ENCODE peak calls at places on chromosomes 3 and 15, in nine cellular contexts. One of them, this sample, is unnamed.

GRCh38 chr3:160224256-160224655 is 966 bp upstream of the C3orf80 start:
- DNase-seq in psoas muscle: no peak
- DNase-seq in heart left ventricle: no peak
- DNase-seq in left ventricle myocardium inferior: no peak
- DNase-seq in heart right ventricle: no peak
- DNase-seq in A549: no peak
- DNase-seq in right lobe of liver: no peak
- DNase-seq in ovary: no peak
- DNase-seq in H1: no peak
- DNase-seq in this sample: no peak

GRCh38 chr3:11050666-11051323 is 58.2 kb downstream of the SLC6A1 start:
- DNase-seq in H1: no peak
- DNase-seq in heart left ventricle: no peak
- DNase-seq in A549: no peak
- DNase-seq in ovary: no peak
- DNase-seq in psoas muscle: no peak
- DNase-seq in right lobe of liver: no peak
- DNase-seq in left ventricle myocardium inferior: no peak
- DNase-seq in heart right ventricle: no peak
- DNase-seq in this sample: no peak

GRCh38 chr3:31165399-31165860 is 271.0 kb upstream of the GADL1 start:
- DNase-seq in H1: no peak
- DNase-seq in psoas muscle: no peak
- DNase-seq in right lobe of liver: no peak
- DNase-seq in left ventricle myocardium inferior: no peak
- DNase-seq in heart left ventricle: no peak
- DNase-seq in A549: no peak
- DNase-seq in heart right ventricle: no peak
- DNase-seq in ovary: no peak
- DNase-seq in this sample: no peak

GRCh38 chr15:46956456-46956855 is 760.8 kb upstream of the SEMA6D start:
- DNase-seq in H1: no peak
- DNase-seq in ovary: no peak
- DNase-seq in A549: no peak
- DNase-seq in heart left ventricle: peak; percentile 38
- DNase-seq in right lobe of liver: no peak
- DNase-seq in psoas muscle: no peak
- DNase-seq in left ventricle myocardium inferior: peak; percentile 19
- DNase-seq in heart right ventricle: peak; percentile 72
- DNase-seq in this sample: no peak

GRCh38 chr15:76533060-76533955 is 196.7 kb downstream of the ISL2 start:
- DNase-seq in H1: no peak
- DNase-seq in A549: peak; percentile 51
- DNase-seq in ovary: no peak
- DNase-seq in right lobe of liver: no peak
- DNase-seq in left ventricle myocardium inferior: no peak
- DNase-seq in heart right ventricle: no peak
- DNase-seq in psoas muscle: no peak
- DNase-seq in heart left ventricle: no peak
- DNase-seq in this sample: no peak

GRCh38 chr3:15102256-15102655 is 3.3 kb upstream of the RBSN start:
- DNase-seq in psoas muscle: peak; percentile 87
- DNase-seq in heart left ventricle: peak; percentile 86
- DNase-seq in A549: no peak
- DNase-seq in heart right ventricle: peak; percentile 84
- DNase-seq in H1: no peak
- DNase-seq in right lobe of liver: peak; percentile 87
- DNase-seq in ovary: no peak
- DNase-seq in left ventricle myocardium inferior: peak; percentile 84
- DNase-seq in this sample: peak; percentile 71

GRCh38 chr15:92074646-92075045 is 221.1 kb downstream of the SLCO3A1 start:
- DNase-seq in ovary: no peak
- DNase-seq in right lobe of liver: peak; percentile 58
- DNase-seq in psoas muscle: peak; percentile 66
- DNase-seq in A549: peak; percentile 37
- DNase-seq in heart left ventricle: peak; percentile 44
- DNase-seq in heart right ventricle: peak; percentile 70
- DNase-seq in left ventricle myocardium inferior: peak; percentile 56
- DNase-seq in H1: no peak
- DNase-seq in this sample: peak; percentile 80

GRCh38 chr3:179943097-179943880 is 93.4 kb downstream of the PEX5L start:
- DNase-seq in A549: no peak
- DNase-seq in ovary: no peak
- DNase-seq in heart left ventricle: no peak
- DNase-seq in heart right ventricle: no peak
- DNase-seq in H1: no peak
- DNase-seq in left ventricle myocardium inferior: no peak
- DNase-seq in right lobe of liver: no peak
- DNase-seq in psoas muscle: no peak
- DNase-seq in this sample: no peak

GRCh38 chr3:179147571-179148445 is at the start of gene PIK3CA:
- DNase-seq in A549: peak; percentile 95
- DNase-seq in right lobe of liver: peak; percentile 92
- DNase-seq in left ventricle myocardium inferior: peak; percentile 93
- DNase-seq in heart right ventricle: peak; percentile 97
- DNase-seq in ovary: peak; percentile 94
- DNase-seq in psoas muscle: peak; percentile 92
- DNase-seq in heart left ventricle: peak; percentile 96
- DNase-seq in H1: peak; percentile 87
- DNase-seq in this sample: peak; percentile 97

GRCh38 chr15:36643551-36643950 is 64.1 kb downstream of the CDIN1 start:
- DNase-seq in heart right ventricle: no peak
- DNase-seq in A549: no peak
- DNase-seq in ovary: no peak
- DNase-seq in left ventricle myocardium inferior: no peak
- DNase-seq in heart left ventricle: no peak
- DNase-seq in right lobe of liver: no peak
- DNase-seq in H1: no peak
- DNase-seq in psoas muscle: no peak
- DNase-seq in this sample: no peak

GRCh38 chr3:112407214-112407887 is 74.4 kb downstream of the CD200 start:
- DNase-seq in heart right ventricle: no peak
- DNase-seq in psoas muscle: no peak
- DNase-seq in H1: no peak
- DNase-seq in heart left ventricle: no peak
- DNase-seq in left ventricle myocardium inferior: no peak
- DNase-seq in right lobe of liver: no peak
- DNase-seq in ovary: no peak
- DNase-seq in A549: no peak
- DNase-seq in this sample: no peak

GRCh38 chr3:183291511-183292031 is 38.5 kb downstream of the B3GNT5 start:
- DNase-seq in heart right ventricle: no peak
- DNase-seq in H1: no peak
- DNase-seq in A549: peak; percentile 45
- DNase-seq in left ventricle myocardium inferior: no peak
- DNase-seq in heart left ventricle: no peak
- DNase-seq in right lobe of liver: no peak
- DNase-seq in psoas muscle: no peak
- DNase-seq in ovary: no peak
- DNase-seq in this sample: no peak

GRCh38 chr3:49205154-49205788 is 33.9 kb downstream of the KLHDC8B start:
- DNase-seq in left ventricle myocardium inferior: no peak
- DNase-seq in H1: no peak
- DNase-seq in ovary: no peak
- DNase-seq in A549: no peak
- DNase-seq in heart left ventricle: no peak
- DNase-seq in heart right ventricle: peak; percentile 20
- DNase-seq in right lobe of liver: no peak
- DNase-seq in psoas muscle: no peak
- DNase-seq in this sample: no peak

GRCh38 chr3:152557302-152557999 is 277.5 kb upstream of the P2RY1 start:
- DNase-seq in A549: no peak
- DNase-seq in psoas muscle: no peak
- DNase-seq in ovary: no peak
- DNase-seq in right lobe of liver: no peak
- DNase-seq in heart left ventricle: no peak
- DNase-seq in H1: no peak
- DNase-seq in left ventricle myocardium inferior: no peak
- DNase-seq in heart right ventricle: no peak
- DNase-seq in this sample: no peak

GRCh38 chr3:108085821-108086350 is 4.9 kb downstream of the CD47 start:
- DNase-seq in A549: no peak
- DNase-seq in heart right ventricle: no peak
- DNase-seq in psoas muscle: no peak
- DNase-seq in left ventricle myocardium inferior: no peak
- DNase-seq in heart left ventricle: no peak
- DNase-seq in H1: no peak
- DNase-seq in right lobe of liver: no peak
- DNase-seq in ovary: no peak
- DNase-seq in this sample: no peak
- H3K4me1 ChIP-seq in A549: peaks cover 11% of the 10 kb centered on the region
- H3K4me1 ChIP-seq in heart right ventricle: peaks cover 66% of the 10 kb centered on the region
- H3K4me1 ChIP-seq in psoas muscle: peaks cover 7% of the 10 kb centered on the region
- H3K4me1 ChIP-seq in left ventricle myocardium inferior: peaks cover 71% of the 10 kb centered on the region
- H3K4me1 ChIP-seq in heart left ventricle: peaks cover 8% of the 10 kb centered on the region
- H3K4me1 ChIP-seq in H1: no peaks in the 10 kb centered on the region
- H3K4me1 ChIP-seq in right lobe of liver: no peaks in the 10 kb centered on the region
- H3K4me1 ChIP-seq in ovary: no peaks in the 10 kb centered on the region
- H3K4me1 ChIP-seq in this sample: no peaks in the 10 kb centered on the region

DNA sequence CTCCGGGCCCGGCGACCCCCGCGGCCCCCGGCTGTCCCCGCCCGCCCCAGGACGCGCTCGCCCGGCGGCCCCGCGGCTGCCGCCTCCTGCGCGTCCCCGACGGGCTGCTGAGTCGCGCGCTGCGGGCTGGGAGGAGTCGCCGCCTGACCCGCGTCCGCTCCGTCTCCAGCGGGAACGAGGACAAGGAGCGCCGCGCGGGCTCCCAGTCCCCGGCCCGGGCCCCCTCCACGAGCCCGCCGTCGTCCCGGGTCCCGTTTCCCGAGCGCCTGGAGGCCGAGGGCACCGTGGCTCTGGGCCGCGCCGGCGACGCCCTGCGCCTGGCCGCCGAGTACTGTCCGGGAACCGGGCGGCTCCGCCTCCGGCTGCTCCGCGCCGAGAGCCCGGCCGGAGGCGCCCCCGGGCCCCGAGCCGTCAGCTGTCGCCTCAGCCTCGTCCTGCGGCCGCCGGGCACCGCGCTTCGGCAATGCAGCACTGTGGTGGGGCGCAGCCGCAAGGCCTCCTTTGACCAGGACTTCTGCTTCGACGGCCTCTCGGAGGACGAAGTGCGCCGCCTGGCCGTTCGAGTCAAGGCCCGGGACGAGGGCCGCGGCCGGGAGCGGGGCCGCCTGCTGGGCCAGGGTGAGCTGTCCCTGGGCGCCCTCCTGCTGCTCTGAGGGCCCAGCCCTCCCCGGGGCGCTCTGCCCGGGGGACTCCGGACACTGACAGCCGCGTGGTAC is 1.5 kb downstream of the C2CD4A start:
- DNase-seq in H1: no peak
- DNase-seq in psoas muscle: peak; percentile 62
- DNase-seq in right lobe of liver: peak; percentile 63
- DNase-seq in left ventricle myocardium inferior: peak; percentile 52
- DNase-seq in ovary: peak; percentile 11
- DNase-seq in A549: peak; percentile 81
- DNase-seq in heart right ventricle: peak; percentile 27
- DNase-seq in heart left ventricle: peak; percentile 45
- DNase-seq in this sample: no peak
- TF ChIP-seq CTCF in H1: peak; percentile 13
- TF ChIP-seq CTCF in psoas muscle: peak; percentile 19
- TF ChIP-seq CTCF in right lobe of liver: no peak
- TF ChIP-seq CTCF in left ventricle myocardium inferior: peak; percentile 46
- TF ChIP-seq CTCF in ovary: no peak
- TF ChIP-seq CTCF in A549: peak; percentile 33
- TF ChIP-seq CTCF in heart right ventricle: peak; percentile 43
- TF ChIP-seq CTCF in heart left ventricle: peak; percentile 18
- TF ChIP-seq CTCF in this sample: peak; percentile 51

DNA sequence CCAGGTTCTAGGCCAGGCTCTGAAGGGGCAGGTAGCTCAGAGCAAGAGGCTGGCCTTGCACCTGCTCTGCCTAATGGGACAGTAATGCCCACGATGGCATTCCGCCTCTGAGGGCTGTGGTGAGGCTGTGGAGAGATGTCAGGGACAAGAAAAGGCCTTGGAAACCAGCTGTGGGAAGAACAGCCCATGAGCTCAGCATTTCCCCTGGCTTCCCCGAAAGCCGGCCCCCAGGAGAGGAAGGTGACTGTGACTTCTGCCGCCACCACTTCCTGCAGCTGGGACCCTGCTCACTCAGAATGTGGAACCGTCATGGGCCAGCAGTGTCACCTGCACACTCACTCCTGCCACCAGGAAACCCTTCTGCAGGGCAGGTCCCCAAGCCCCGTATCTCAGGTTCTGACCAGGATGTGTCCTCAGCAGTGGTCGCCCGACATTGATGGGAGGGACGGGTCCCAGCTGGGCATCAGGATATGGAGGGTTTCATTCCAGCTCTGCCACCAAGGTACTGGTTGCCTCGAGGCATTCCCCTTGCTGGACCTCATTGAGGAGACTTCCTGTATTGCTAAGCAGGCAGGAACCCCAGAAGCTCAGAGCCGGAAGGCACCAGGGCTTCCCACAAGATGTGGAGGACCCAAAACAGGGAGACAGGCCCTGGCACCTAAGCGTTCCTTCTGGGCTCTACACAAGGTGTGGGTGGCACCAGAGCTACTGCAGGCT is 30.7 kb downstream of the SEMA7A start:
- DNase-seq in heart left ventricle: no peak
- DNase-seq in heart right ventricle: peak; percentile 16
- DNase-seq in H1: no peak
- DNase-seq in left ventricle myocardium inferior: no peak
- DNase-seq in A549: no peak
- DNase-seq in right lobe of liver: peak; percentile 39
- DNase-seq in psoas muscle: no peak
- DNase-seq in ovary: no peak
- DNase-seq in this sample: no peak
- H3K4me3 ChIP-seq in heart left ventricle: no peak overlapping the region
- H3K4me3 ChIP-seq in heart right ventricle: no peak overlapping the region
- H3K4me3 ChIP-seq in H1: no peak overlapping the region
- H3K4me3 ChIP-seq in left ventricle myocardium inferior: no peak overlapping the region
- H3K4me3 ChIP-seq in A549: no peak overlapping the region
- H3K4me3 ChIP-seq in right lobe of liver: no peak overlapping the region
- H3K4me3 ChIP-seq in psoas muscle: no peak overlapping the region
- H3K4me3 ChIP-seq in ovary: no peak overlapping the region
- H3K4me3 ChIP-seq in this sample: no peak overlapping the region

GRCh38 chr3:134375542-134376384 is 1.5 kb upstream of the AMOTL2 start:
- DNase-seq in ovary: no peak
- DNase-seq in heart left ventricle: no peak
- DNase-seq in heart right ventricle: no peak
- DNase-seq in psoas muscle: no peak
- DNase-seq in right lobe of liver: no peak
- DNase-seq in A549: no peak
- DNase-seq in H1: no peak
- DNase-seq in left ventricle myocardium inferior: no peak
- DNase-seq in this sample: peak; percentile 57

GRCh38 chr3:134376385-134376765 is 2.1 kb upstream of the AMOTL2 start:
- DNase-seq in ovary: no peak
- DNase-seq in right lobe of liver: no peak
- DNase-seq in heart left ventricle: no peak
- DNase-seq in left ventricle myocardium inferior: no peak
- DNase-seq in H1: no peak
- DNase-seq in psoas muscle: no peak
- DNase-seq in heart right ventricle: no peak
- DNase-seq in A549: no peak
- DNase-seq in this sample: peak; percentile 50

GRCh38 chr3:134373942-134374790 is at the start of gene AMOTL2:
- DNase-seq in psoas muscle: peak; percentile 90
- DNase-seq in heart right ventricle: peak; percentile 92
- DNase-seq in H1: peak; percentile 87
- DNase-seq in right lobe of liver: peak; percentile 88
- DNase-seq in ovary: peak; percentile 89
- DNase-seq in A549: peak; percentile 93
- DNase-seq in heart left ventricle: peak; percentile 92
- DNase-seq in left ventricle myocardium inferior: peak; percentile 91
- DNase-seq in this sample: peak; percentile 93

GRCh38 chr3:134373278-134373941 is 837 bp downstream of the AMOTL2 start:
- DNase-seq in ovary: peak; percentile 87
- DNase-seq in H1: peak; percentile 80
- DNase-seq in heart right ventricle: peak; percentile 93
- DNase-seq in A549: peak; percentile 74
- DNase-seq in psoas muscle: peak; percentile 85
- DNase-seq in right lobe of liver: peak; percentile 76
- DNase-seq in left ventricle myocardium inferior: peak; percentile 86
- DNase-seq in heart left ventricle: peak; percentile 89
- DNase-seq in this sample: peak; percentile 95

GRCh38 chr3:134374791-134375541 is 719 bp upstream of the AMOTL2 start:
- DNase-seq in A549: peak; percentile 82
- DNase-seq in right lobe of liver: peak; percentile 77
- DNase-seq in psoas muscle: peak; percentile 70
- DNase-seq in heart right ventricle: peak; percentile 74
- DNase-seq in left ventricle myocardium inferior: peak; percentile 72
- DNase-seq in ovary: peak; percentile 71
- DNase-seq in H1: peak; percentile 82
- DNase-seq in heart left ventricle: peak; percentile 71
- DNase-seq in this sample: peak; percentile 58
- H3K4me1 ChIP-seq in A549: peaks cover 59% of the 10 kb centered on the region
- H3K4me1 ChIP-seq in right lobe of liver: no peaks in the 10 kb centered on the region
- H3K4me1 ChIP-seq in psoas muscle: peaks cover 42% of the 10 kb centered on the region
- H3K4me1 ChIP-seq in heart right ventricle: peaks cover 55% of the 10 kb centered on the region
- H3K4me1 ChIP-seq in left ventricle myocardium inferior: peaks cover 74% of the 10 kb centered on the region
- H3K4me1 ChIP-seq in ovary: peaks cover 17% of the 10 kb centered on the region
- H3K4me1 ChIP-seq in H1: peaks cover 30% of the 10 kb centered on the region
- H3K4me1 ChIP-seq in heart left ventricle: peaks cover 38% of the 10 kb centered on the region
- H3K4me1 ChIP-seq in this sample: no peaks in the 10 kb centered on the region

This sample was measured in right atrium auricular region.